ENCODE peak calls at places on chromosome 4, in ten cellular contexts. R, H, L, G, Z, W, K, N, D and V are unnamed samples. For H3K4me1, the result is how much of the 10 kb centered on the place peaks cover.

GRCh38 chr4:14560577-14560976 is 441.7 kb upstream of the CPEB2 start:
- DNase-seq in R (no peak), H (no peak), L (no peak), G (no peak), Z (no peak), W (no peak), K (no peak), N (no peak), D (no peak), V (no peak)

GRCh38 chr4:68310651-68311247 is 39.1 kb downstream of the YTHDC1 start:
- DNase-seq in R (no peak), H (no peak), L (no peak), G (no peak), Z (no peak), W (no peak), K (no peak), N (no peak), D (no peak), V (no peak)

GRCh38 chr4:52290468-52290867 is 239.4 kb downstream of the SPATA18 start:
- DNase-seq in R (no peak), H (no peak), L (no peak), G (no peak), Z (no peak), W (no peak), K (no peak), N (no peak), D (no peak), V (no peak)

GRCh38 chr4:107721436-107722090 is 1.5 kb upstream of the PAPSS1 start:
- DNase-seq in R (peak), H (no peak), L (no peak), G (peak), Z (peak), W (no peak), K (no peak), N (no peak), D (no peak), V (no peak)

GRCh38 chr4:107299646-107300045 is 263.5 kb upstream of the DKK2 start:
- DNase-seq in R (no peak), H (no peak), L (no peak), G (no peak), Z (no peak), W (no peak), K (no peak), N (no peak), D (no peak), V (no peak)

GRCh38 chr4:168540086-168540864 is 43.4 kb downstream of the PALLD start:
- DNase-seq in R (no peak), H (no peak), L (no peak), G (no peak), Z (no peak), W (no peak), K (no peak), N (no peak), D (peak), V (no peak)

GRCh38 chr4:33470805-33471204 is 2750.6 kb downstream of the PCDH7 start:
- DNase-seq in R (no peak), H (no peak), L (peak), G (no peak), Z (no peak), W (no peak), K (peak), N (no peak), D (no peak), V (no peak)

GRCh38 chr4:15373363-15373762 is 54.5 kb upstream of the C1QTNF7 start:
- DNase-seq in R (no peak), H (no peak), L (no peak), G (no peak), Z (no peak), W (no peak), K (no peak), N (no peak), D (no peak), V (no peak)

GRCh38 chr4:74624351-74625151 is 169.8 kb downstream of the BTC start:
- DNase-seq in R (no peak), H (no peak), L (no peak), G (no peak), Z (no peak), W (no peak), K (no peak), N (no peak), D (peak), V (peak)

GRCh38 chr4:71553605-71554004 is 214.8 kb downstream of the SLC4A4 start:
- DNase-seq in R (no peak), H (no peak), L (no peak), G (no peak), Z (peak), W (no peak), K (no peak), N (no peak), D (peak), V (no peak)

GRCh38 chr4:105620640-105621323 is 68.4 kb downstream of the ARHGEF38 start:
- DNase-seq in R (no peak), H (no peak), L (no peak), G (no peak), Z (no peak), W (peak), K (no peak), N (peak), D (peak), V (no peak)

GRCh38 chr4:90187148-90187884 is 60.1 kb downstream of the CCSER1 start:
- DNase-seq in R (no peak), H (no peak), L (no peak), G (no peak), Z (no peak), W (no peak), K (no peak), N (no peak), D (no peak), V (no peak)

GRCh38 chr4:62912531-62912930 is 1496.7 kb downstream of the TECRL start:
- DNase-seq in R (no peak), H (no peak), L (no peak), G (no peak), Z (no peak), W (no peak), K (no peak), N (peak), D (no peak), V (peak)

GRCh38 chr4:117203231-117203630 is 117.9 kb upstream of the TRAM1L1 start:
- DNase-seq in R (no peak), H (no peak), L (no peak), G (no peak), Z (no peak), W (no peak), K (no peak), N (no peak), D (no peak), V (no peak)

GRCh38 chr4:145773581-145774234 is 93.8 kb downstream of the C4orf51 start:
- DNase-seq in R (no peak), H (no peak), L (no peak), G (no peak), Z (no peak), W (no peak), K (no peak), N (no peak), D (no peak), V (no peak)

GRCh38 chr4:123200417-123200945 is 196.1 kb upstream of the SPRY1 start:
- DNase-seq in R (no peak), H (no peak), L (no peak), G (no peak), Z (no peak), W (no peak), K (no peak), N (no peak), D (no peak), V (no peak)

GRCh38 chr4:23333946-23334878 is 555.6 kb downstream of the PPARGC1A start:
- DNase-seq in R (peak), H (no peak), L (no peak), G (no peak), Z (peak), W (no peak), K (no peak), N (no peak), D (no peak), V (no peak)

GRCh38 chr4:182344968-182345367 is 101.8 kb downstream of the TENM3 start:
- DNase-seq in R (no peak), H (no peak), L (no peak), G (no peak), Z (no peak), W (no peak), K (no peak), N (no peak), D (no peak), V (no peak)

GRCh38 chr4:123898941-123899666 is 502.5 kb downstream of the SPRY1 start:
- DNase-seq in R (no peak), H (no peak), L (no peak), G (no peak), Z (peak), W (no peak), K (no peak), N (no peak), D (no peak), V (no peak)

GRCh38 chr4:1723131-1723801 is 1.9 kb downstream of the TACC3 start:
- DNase-seq in R (no peak), H (no peak), L (peak), G (no peak), Z (no peak), W (peak), K (no peak), N (no peak), D (no peak), V (no peak)

GRCh38 chr4:181261279-181261678 is 981.9 kb upstream of the TENM3 start:
- DNase-seq in R (no peak), H (no peak), L (no peak), G (no peak), Z (peak), W (no peak), K (no peak), N (no peak), D (no peak), V (no peak)

GRCh38 chr4:1731180-1731579 is 9.9 kb downstream of the TACC3 start:
- DNase-seq in R (no peak), H (no peak), L (no peak), G (no peak), Z (no peak), W (no peak), K (no peak), N (no peak), D (no peak), V (no peak)

GRCh38 chr4:113761682-113762060 is at the start of gene CAMK2D:
- DNase-seq in R (peak), H (peak), L (peak), G (peak), Z (no peak), W (peak), K (peak), N (peak), D (peak), V (peak)

GRCh38 chr4:176377705-176378302 is 58.0 kb downstream of the SPCS3 start:
- DNase-seq in R (no peak), H (no peak), L (no peak), G (no peak), Z (peak), W (no peak), K (no peak), N (no peak), D (peak), V (no peak)

GRCh38 chr4:4440333-4441061 is 53.6 kb downstream of the NSG1 start:
- DNase-seq in R (no peak), H (no peak), L (no peak), G (no peak), Z (no peak), W (no peak), K (no peak), N (no peak), D (no peak), V (no peak)

GRCh38 chr4:84750956-84751275 is 168.0 kb downstream of the CDS1 start:
- DNase-seq in R (no peak), H (no peak), L (no peak), G (no peak), Z (no peak), W (no peak), K (no peak), N (no peak), D (no peak), V (no peak)

GRCh38 chr4:143352720-143353119 is 16.0 kb downstream of the GAB1 start:
- DNase-seq in R (no peak), H (no peak), L (no peak), G (no peak), Z (no peak), W (no peak), K (no peak), N (no peak), D (no peak), V (no peak)
- H3K4me1 ChIP-seq in R (under half), H (half or more), L (under half), G (under half), Z (half or more), W (under half), K (half or more), N (under half), D (under half), V (under half)

GRCh38 chr4:139035650-139036049 is 20.1 kb downstream of the NOCT start:
- DNase-seq in R (no peak), H (no peak), L (no peak), G (no peak), Z (no peak), W (no peak), K (no peak), N (no peak), D (no peak), V (no peak)
- H3K4me1 ChIP-seq in R (under half), H (under half), L (under half), G (under half), Z (under half), W (under half), K (under half), N (under half), D (under half), V (under half)

GRCh38 chr4:87031946-87032345 is 97.1 kb downstream of the AFF1 start:
- DNase-seq in R (no peak), H (no peak), L (no peak), G (no peak), Z (no peak), W (no peak), K (no peak), N (no peak), D (no peak), V (no peak)
- H3K4me1 ChIP-seq in R (under half), H (half or more), L (under half), G (under half), Z (half or more), W (half or more), K (half or more), N (under half), D (under half), V (under half)

GRCh38 chr4:8201341-8201781 is 2.3 kb downstream of the SH3TC1 start:
- DNase-seq in R (no peak), H (no peak), L (no peak), G (no peak), Z (no peak), W (no peak), K (no peak), N (peak), D (no peak), V (no peak)

GRCh38 chr4:8203817-8204216 is 4.7 kb downstream of the SH3TC1 start:
- DNase-seq in R (no peak), H (no peak), L (no peak), G (no peak), Z (no peak), W (no peak), K (no peak), N (no peak), D (no peak), V (no peak)

GRCh38 chr4:8202526-8203375 is 3.7 kb downstream of the SH3TC1 start:
- DNase-seq in R (no peak), H (no peak), L (no peak), G (no peak), Z (no peak), W (no peak), K (no peak), N (no peak), D (no peak), V (peak)

GRCh38 chr4:8200302-8200975 is 1.3 kb downstream of the SH3TC1 start:
- DNase-seq in R (no peak), H (no peak), L (no peak), G (no peak), Z (no peak), W (peak), K (no peak), N (peak), D (no peak), V (no peak)

DNA sequence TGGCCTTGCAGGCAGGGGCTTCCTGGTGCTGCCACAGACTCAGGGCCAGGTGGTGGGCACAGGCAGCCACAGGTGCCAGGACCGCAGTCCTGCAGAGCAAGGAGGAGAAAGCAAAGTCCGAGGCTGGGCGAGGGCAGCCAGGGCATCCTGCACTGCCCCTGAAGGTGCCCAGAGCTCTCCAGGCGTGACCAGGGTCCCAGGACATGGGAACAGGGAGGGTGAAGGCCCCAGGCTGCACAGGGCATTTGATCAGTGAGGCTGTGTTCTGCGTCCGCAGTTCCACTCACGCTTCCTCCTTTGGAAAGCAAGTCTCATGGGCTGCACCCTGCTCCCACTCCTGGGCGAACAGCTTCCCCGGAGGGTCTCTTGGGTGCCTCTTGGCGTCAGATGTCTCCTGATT is 3.0 kb downstream of the SH3TC1 start:
- DNase-seq in R (no peak), H (no peak), L (no peak), G (no peak), Z (no peak), W (no peak), K (no peak), N (no peak), D (no peak), V (no peak)
- H3K4me1 ChIP-seq in R (under half), H (half or more), L (under half), G (half or more), Z (under half), W (under half), K (half or more), N (half or more), D (under half), V (half or more)

GRCh38 chr4:153025402-153025801 is 89.3 kb downstream of the FHDC1 start:
- DNase-seq in R (no peak), H (no peak), L (no peak), G (no peak), Z (no peak), W (no peak), K (no peak), N (no peak), D (no peak), V (no peak)
- H3K4me1 ChIP-seq in R (under half), H (under half), L (under half), G (under half), Z (under half), W (under half), K (under half), N (under half), D (under half), V (under half)

GRCh38 chr4:102525556-102525955 is 24.4 kb downstream of the NFKB1 start:
- DNase-seq in R (no peak), H (no peak), L (no peak), G (no peak), Z (no peak), W (no peak), K (no peak), N (no peak), D (no peak), V (no peak)
- H3K4me1 ChIP-seq in R (under half), H (half or more), L (under half), G (under half), Z (under half), W (under half), K (under half), N (under half), D (under half), V (under half)